ENCODE peak calls at places on chromosomes 2 and 18, in four cellular contexts. One of them, this sample, is unnamed.

GRCh38 chr2:18117592-18117991 is 239.1 kb downstream of the KCNS3 start:
- DNase-seq in brain microvascular endothelial cell: peak
- DNase-seq in astrocyte of the cerebellum: no peak
- DNase-seq in body of pancreas: peak
- DNase-seq in this sample: no peak

GRCh38 chr2:173339807-173340206 is 14.9 kb upstream of the CDCA7 start:
- DNase-seq in brain microvascular endothelial cell: no peak
- DNase-seq in astrocyte of the cerebellum: no peak
- DNase-seq in body of pancreas: no peak
- DNase-seq in this sample: no peak

GRCh38 chr2:237662671-237663093 is 35.3 kb downstream of the LRRFIP1 start:
- DNase-seq in brain microvascular endothelial cell: peak
- DNase-seq in astrocyte of the cerebellum: peak
- DNase-seq in body of pancreas: peak
- DNase-seq in this sample: peak

GRCh38 chr2:232893834-232894233 is 23.8 kb downstream of the SNORC start:
- DNase-seq in brain microvascular endothelial cell: no peak
- DNase-seq in astrocyte of the cerebellum: no peak
- DNase-seq in body of pancreas: no peak
- DNase-seq in this sample: no peak

GRCh38 chr18:9627642-9628041 is 13.3 kb upstream of the PPP4R1 start:
- DNase-seq in brain microvascular endothelial cell: peak
- DNase-seq in astrocyte of the cerebellum: no peak
- DNase-seq in body of pancreas: no peak
- DNase-seq in this sample: no peak

GRCh38 chr2:43220982-43221659 is 5.3 kb downstream of the ZFP36L2 start:
- DNase-seq in brain microvascular endothelial cell: peak
- DNase-seq in astrocyte of the cerebellum: peak
- DNase-seq in body of pancreas: peak
- DNase-seq in this sample: peak

GRCh38 chr2:166074430-166074829 is 53.4 kb downstream of the SCN1A start:
- DNase-seq in brain microvascular endothelial cell: no peak
- DNase-seq in astrocyte of the cerebellum: no peak
- DNase-seq in body of pancreas: no peak
- DNase-seq in this sample: no peak

GRCh38 chr2:71675296-71675695 is 221.9 kb downstream of the DYSF start:
- DNase-seq in brain microvascular endothelial cell: no peak
- DNase-seq in astrocyte of the cerebellum: no peak
- DNase-seq in body of pancreas: peak
- DNase-seq in this sample: no peak

GRCh38 chr2:199903111-199903510 is 8.0 kb upstream of the C2orf69 start:
- DNase-seq in brain microvascular endothelial cell: no peak
- DNase-seq in astrocyte of the cerebellum: no peak
- DNase-seq in body of pancreas: no peak
- DNase-seq in this sample: no peak

GRCh38 chr2:40027968-40028367 is 248.9 kb upstream of the THUMPD2 start:
- DNase-seq in brain microvascular endothelial cell: peak
- DNase-seq in astrocyte of the cerebellum: no peak
- DNase-seq in body of pancreas: no peak
- DNase-seq in this sample: peak

GRCh38 chr2:45014016-45014702 is 4.9 kb upstream of the SIX2 start:
- DNase-seq in brain microvascular endothelial cell: peak
- DNase-seq in astrocyte of the cerebellum: no peak
- DNase-seq in body of pancreas: peak
- DNase-seq in this sample: peak

GRCh38 chr2:204834716-204835115 is 289.4 kb downstream of the PARD3B start:
- DNase-seq in brain microvascular endothelial cell: no peak
- DNase-seq in astrocyte of the cerebellum: no peak
- DNase-seq in body of pancreas: no peak
- DNase-seq in this sample: no peak

GRCh38 chr2:104378853-104379374 is 475.0 kb upstream of the POU3F3 start:
- DNase-seq in brain microvascular endothelial cell: no peak
- DNase-seq in astrocyte of the cerebellum: peak
- DNase-seq in body of pancreas: peak
- DNase-seq in this sample: no peak

GRCh38 chr2:70626254-70626990 is 72.8 kb upstream of the TGFA start:
- DNase-seq in brain microvascular endothelial cell: no peak
- DNase-seq in astrocyte of the cerebellum: no peak
- DNase-seq in body of pancreas: no peak
- DNase-seq in this sample: no peak

GRCh38 chr2:231409773-231410172 is 14.3 kb downstream of the B3GNT7 start:
- DNase-seq in brain microvascular endothelial cell: no peak
- DNase-seq in astrocyte of the cerebellum: no peak
- DNase-seq in body of pancreas: no peak
- DNase-seq in this sample: no peak

GRCh38 chr2:215002500-215002899 is 135.9 kb downstream of the ABCA12 start:
- DNase-seq in brain microvascular endothelial cell: peak
- DNase-seq in astrocyte of the cerebellum: peak
- DNase-seq in body of pancreas: peak
- DNase-seq in this sample: peak

GRCh38 chr2:20752293-20752692 is 70.6 kb downstream of the LDAH start:
- DNase-seq in brain microvascular endothelial cell: no peak
- DNase-seq in astrocyte of the cerebellum: no peak
- DNase-seq in body of pancreas: no peak
- DNase-seq in this sample: no peak

GRCh38 chr18:1495387-1495786 is 590.7 kb downstream of the ADCYAP1 start:
- DNase-seq in brain microvascular endothelial cell: no peak
- DNase-seq in astrocyte of the cerebellum: no peak
- DNase-seq in body of pancreas: no peak
- DNase-seq in this sample: no peak

GRCh38 chr18:77000527-77000926 is 132.1 kb downstream of the MBP start:
- DNase-seq in brain microvascular endothelial cell: peak
- DNase-seq in astrocyte of the cerebellum: no peak
- DNase-seq in body of pancreas: peak
- DNase-seq in this sample: no peak

GRCh38 chr18:24086082-24086481 is 52.8 kb upstream of the CABYR start:
- DNase-seq in brain microvascular endothelial cell: no peak
- DNase-seq in astrocyte of the cerebellum: no peak
- DNase-seq in body of pancreas: no peak
- DNase-seq in this sample: no peak

GRCh38 chr18:395481-396250 is 104.8 kb downstream of the COLEC12 start:
- DNase-seq in brain microvascular endothelial cell: peak
- DNase-seq in astrocyte of the cerebellum: peak
- DNase-seq in body of pancreas: peak
- DNase-seq in this sample: no peak

GRCh38 chr2:212021947-212022346 is 516.7 kb downstream of the ERBB4 start:
- DNase-seq in brain microvascular endothelial cell: peak
- DNase-seq in astrocyte of the cerebellum: peak
- DNase-seq in body of pancreas: no peak
- DNase-seq in this sample: peak

GRCh38 chr2:204691911-204692510 is 146.7 kb downstream of the PARD3B start:
- DNase-seq in brain microvascular endothelial cell: peak
- DNase-seq in astrocyte of the cerebellum: peak
- DNase-seq in body of pancreas: peak
- DNase-seq in this sample: peak

GRCh38 chr2:74887961-74888670 is 54.2 kb downstream of the HK2 start:
- DNase-seq in brain microvascular endothelial cell: peak
- DNase-seq in astrocyte of the cerebellum: no peak
- DNase-seq in body of pancreas: no peak
- DNase-seq in this sample: no peak

GRCh38 chr2:189854152-189854551 is 69.9 kb downstream of the PMS1 start:
- DNase-seq in brain microvascular endothelial cell: no peak
- DNase-seq in astrocyte of the cerebellum: no peak
- DNase-seq in body of pancreas: no peak
- DNase-seq in this sample: no peak

GRCh38 chr18:55833543-55833942 is 245.6 kb upstream of the TCF4 start:
- DNase-seq in brain microvascular endothelial cell: peak
- DNase-seq in astrocyte of the cerebellum: peak
- DNase-seq in body of pancreas: no peak
- DNase-seq in this sample: peak

GRCh38 chr2:101828267-101829017 is 130.9 kb downstream of the MAP4K4 start:
- DNase-seq in brain microvascular endothelial cell: no peak
- DNase-seq in astrocyte of the cerebellum: no peak
- DNase-seq in body of pancreas: no peak
- DNase-seq in this sample: no peak

GRCh38 chr2:38109732-38110181 is 33.8 kb upstream of the CYP1B1 start:
- DNase-seq in brain microvascular endothelial cell: no peak
- DNase-seq in astrocyte of the cerebellum: no peak
- DNase-seq in body of pancreas: no peak
- DNase-seq in this sample: no peak

GRCh38 chr2:38105911-38106310 is 30.0 kb upstream of the CYP1B1 start:
- DNase-seq in brain microvascular endothelial cell: no peak
- DNase-seq in astrocyte of the cerebellum: no peak
- DNase-seq in body of pancreas: no peak
- DNase-seq in this sample: no peak

GRCh38 chr2:38106420-38107182 is 30.6 kb upstream of the CYP1B1 start:
- DNase-seq in brain microvascular endothelial cell: no peak
- DNase-seq in astrocyte of the cerebellum: peak
- DNase-seq in body of pancreas: no peak
- DNase-seq in this sample: no peak

GRCh38 chr2:38107738-38108410 is 31.9 kb upstream of the CYP1B1 start:
- DNase-seq in brain microvascular endothelial cell: no peak
- DNase-seq in astrocyte of the cerebellum: no peak
- DNase-seq in body of pancreas: no peak
- DNase-seq in this sample: no peak

DNA sequence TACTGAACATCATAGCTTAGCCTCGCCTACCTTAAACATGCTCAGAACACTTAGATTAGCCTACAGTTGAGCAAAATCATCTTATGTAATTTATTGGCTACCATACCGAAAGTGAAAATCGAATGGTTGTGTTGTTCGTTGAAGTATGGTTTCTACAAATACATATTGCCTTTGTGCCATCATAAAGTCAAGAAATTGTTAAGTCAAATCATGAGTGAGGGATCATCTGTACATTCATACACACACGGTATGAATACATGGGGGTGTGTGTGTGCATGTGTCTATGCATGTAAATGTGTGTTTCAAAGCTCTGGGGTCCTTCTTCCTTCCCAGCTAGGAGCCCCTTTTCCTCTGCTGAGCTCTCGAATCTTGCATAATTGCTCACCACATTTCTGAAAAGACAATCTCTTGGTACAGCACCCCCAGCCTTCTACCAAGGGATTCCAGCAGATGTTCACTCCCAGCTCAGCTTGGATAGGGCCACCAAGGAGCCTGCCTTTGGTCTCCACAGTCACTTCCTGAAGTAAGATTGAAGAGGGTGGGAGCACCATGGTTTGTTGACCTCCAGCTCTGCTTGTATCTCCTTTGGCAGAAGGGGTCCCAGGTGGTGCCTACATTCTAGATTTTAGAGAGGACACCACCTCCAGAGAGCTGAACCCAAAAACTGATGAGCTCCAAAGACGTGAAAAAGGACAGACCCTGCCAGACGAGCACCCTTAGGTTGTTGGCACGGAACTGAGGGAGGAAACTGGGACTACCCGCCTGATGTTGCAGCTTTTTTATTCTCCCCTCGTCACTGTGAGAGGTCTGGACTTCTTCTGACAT is 33.2 kb upstream of the CYP1B1 start:
- DNase-seq in brain microvascular endothelial cell: no peak
- DNase-seq in astrocyte of the cerebellum: no peak
- DNase-seq in body of pancreas: no peak
- DNase-seq in this sample: no peak
- H3K4me3 ChIP-seq in brain microvascular endothelial cell: no peak
- H3K4me3 ChIP-seq in astrocyte of the cerebellum: no peak
- H3K4me3 ChIP-seq in body of pancreas: no peak
- H3K4me3 ChIP-seq in this sample: no peak

DNA sequence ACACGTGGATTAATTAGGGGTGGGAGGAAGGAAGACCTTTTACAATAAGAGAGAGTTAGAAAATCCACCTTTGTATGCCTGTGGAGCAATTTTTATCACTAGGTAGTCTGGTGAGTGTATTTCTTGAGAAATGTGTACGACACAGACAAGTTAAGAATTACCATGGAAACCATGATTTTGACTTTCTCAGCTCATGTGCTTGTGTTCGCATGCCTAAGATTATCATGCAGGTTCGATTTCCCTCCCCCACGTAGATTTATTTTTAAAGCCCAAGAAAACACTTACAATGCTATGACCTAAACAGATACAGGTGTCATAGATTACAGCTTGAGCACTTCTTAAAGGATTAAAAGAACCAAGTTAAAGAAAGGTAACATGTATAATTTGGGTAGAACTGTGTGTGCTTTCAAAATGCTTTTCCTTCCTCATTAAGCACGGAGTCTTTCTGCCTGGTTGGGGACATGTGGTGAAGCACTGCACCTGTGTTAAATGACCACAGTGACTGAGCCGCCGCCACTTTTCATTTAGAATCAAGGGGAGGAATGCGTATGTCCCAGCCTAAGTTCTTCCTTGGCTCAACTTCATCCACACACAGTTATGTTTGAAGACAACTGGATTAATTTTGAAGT is 16.6 kb downstream of the SERTAD2 start:
- DNase-seq in brain microvascular endothelial cell: no peak
- DNase-seq in astrocyte of the cerebellum: no peak
- DNase-seq in body of pancreas: no peak
- DNase-seq in this sample: no peak
- H3K4me3 ChIP-seq in brain microvascular endothelial cell: no peak
- H3K4me3 ChIP-seq in astrocyte of the cerebellum: no peak
- H3K4me3 ChIP-seq in body of pancreas: no peak
- H3K4me3 ChIP-seq in this sample: no peak

GRCh38 chr2:113755690-113756063 is 765 bp downstream of the SLC35F5 start:
- DNase-seq in brain microvascular endothelial cell: peak
- DNase-seq in astrocyte of the cerebellum: no peak
- DNase-seq in body of pancreas: peak
- DNase-seq in this sample: no peak
- H3K4me3 ChIP-seq in brain microvascular endothelial cell: peak
- H3K4me3 ChIP-seq in astrocyte of the cerebellum: peak
- H3K4me3 ChIP-seq in body of pancreas: peak
- H3K4me3 ChIP-seq in this sample: peak

DNA sequence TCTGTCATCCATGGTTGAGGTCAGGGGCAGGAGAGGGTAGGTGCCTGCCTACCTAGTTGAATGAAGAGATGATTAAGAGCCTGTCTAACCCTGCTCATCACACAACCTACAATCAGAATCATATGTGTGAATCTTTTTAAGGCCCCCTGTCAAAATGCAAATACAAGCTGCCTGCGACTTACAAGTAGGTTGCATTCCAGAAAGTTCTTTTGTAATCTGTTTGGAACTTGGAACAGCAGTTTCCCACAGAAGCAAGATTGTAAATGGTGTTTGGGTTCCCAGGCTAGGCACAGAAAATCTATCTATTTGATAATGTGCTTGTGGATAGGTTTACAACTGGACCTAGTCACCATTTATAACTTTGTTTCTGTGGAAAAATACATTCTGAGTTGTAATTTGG is 4.4 kb downstream of the LIPG start:
- DNase-seq in brain microvascular endothelial cell: no peak
- DNase-seq in astrocyte of the cerebellum: no peak
- DNase-seq in body of pancreas: no peak
- DNase-seq in this sample: no peak
- H3K4me3 ChIP-seq in brain microvascular endothelial cell: no peak
- H3K4me3 ChIP-seq in astrocyte of the cerebellum: no peak
- H3K4me3 ChIP-seq in body of pancreas: no peak
- H3K4me3 ChIP-seq in this sample: no peak

This sample was measured in skeletal muscle cell.